ENCODE peak calls at places on chromosomes 6 and 20, in six cellular contexts. One of them, this sample, is unnamed.

GRCh38 chr6:170287371-170287876 is 3.5 kb downstream of the DLL1 start:
- DNase-seq in ovary: peak
- DNase-seq in heart left ventricle: no peak
- DNase-seq in sigmoid colon: peak
- DNase-seq in CD4-positive, alpha-beta T cell: no peak
- DNase-seq in dorsolateral prefrontal cortex: peak
- DNase-seq in this sample: no peak

GRCh38 chr6:141963543-141964295 is 169.0 kb upstream of the GJE1 start:
- DNase-seq in ovary: no peak
- DNase-seq in heart left ventricle: no peak
- DNase-seq in sigmoid colon: no peak
- DNase-seq in CD4-positive, alpha-beta T cell: no peak
- DNase-seq in dorsolateral prefrontal cortex: no peak
- DNase-seq in this sample: no peak

GRCh38 chr20:14889503-14890125 is 552.2 kb upstream of the FLRT3 start:
- DNase-seq in ovary: no peak
- DNase-seq in heart left ventricle: no peak
- DNase-seq in sigmoid colon: no peak
- DNase-seq in CD4-positive, alpha-beta T cell: no peak
- DNase-seq in dorsolateral prefrontal cortex: no peak
- DNase-seq in this sample: no peak

GRCh38 chr6:109979033-109979921 is 1.2 kb downstream of the GPR6 start:
- DNase-seq in ovary: no peak
- DNase-seq in heart left ventricle: no peak
- DNase-seq in sigmoid colon: no peak
- DNase-seq in CD4-positive, alpha-beta T cell: no peak
- DNase-seq in dorsolateral prefrontal cortex: no peak
- DNase-seq in this sample: no peak

GRCh38 chr6:13434777-13435176 is 52.6 kb downstream of the GFOD1 start:
- DNase-seq in ovary: no peak
- DNase-seq in heart left ventricle: no peak
- DNase-seq in sigmoid colon: no peak
- DNase-seq in CD4-positive, alpha-beta T cell: no peak
- DNase-seq in dorsolateral prefrontal cortex: no peak
- DNase-seq in this sample: no peak

GRCh38 chr20:59526242-59527225 is 77.8 kb upstream of the PHACTR3 start:
- DNase-seq in ovary: no peak
- DNase-seq in heart left ventricle: no peak
- DNase-seq in sigmoid colon: no peak
- DNase-seq in CD4-positive, alpha-beta T cell: no peak
- DNase-seq in dorsolateral prefrontal cortex: no peak
- DNase-seq in this sample: no peak

GRCh38 chr6:129774697-129775447 is 64.9 kb upstream of the ARHGAP18 start:
- DNase-seq in ovary: peak
- DNase-seq in heart left ventricle: peak
- DNase-seq in sigmoid colon: peak
- DNase-seq in CD4-positive, alpha-beta T cell: peak
- DNase-seq in dorsolateral prefrontal cortex: peak
- DNase-seq in this sample: no peak

GRCh38 chr20:9474835-9475413 is 39.5 kb upstream of the LAMP5 start:
- DNase-seq in ovary: no peak
- DNase-seq in heart left ventricle: no peak
- DNase-seq in sigmoid colon: no peak
- DNase-seq in CD4-positive, alpha-beta T cell: no peak
- DNase-seq in dorsolateral prefrontal cortex: no peak
- DNase-seq in this sample: no peak

GRCh38 chr6:25579902-25580495 is 72.0 kb upstream of the SCGN start:
- DNase-seq in ovary: no peak
- DNase-seq in heart left ventricle: no peak
- DNase-seq in sigmoid colon: no peak
- DNase-seq in CD4-positive, alpha-beta T cell: no peak
- DNase-seq in dorsolateral prefrontal cortex: no peak
- DNase-seq in this sample: no peak

GRCh38 chr6:31822038-31822821 is 5.3 kb upstream of the HSPA1B start:
- DNase-seq in ovary: peak
- DNase-seq in heart left ventricle: peak
- DNase-seq in sigmoid colon: peak
- DNase-seq in CD4-positive, alpha-beta T cell: peak
- DNase-seq in dorsolateral prefrontal cortex: peak
- DNase-seq in this sample: peak

GRCh38 chr20:57810511-57811372 is 100.9 kb upstream of the PMEPA1 start:
- DNase-seq in ovary: no peak
- DNase-seq in heart left ventricle: no peak
- DNase-seq in sigmoid colon: peak
- DNase-seq in CD4-positive, alpha-beta T cell: no peak
- DNase-seq in dorsolateral prefrontal cortex: no peak
- DNase-seq in this sample: no peak

GRCh38 chr6:114762145-114762544 is 419.3 kb upstream of the HS3ST5 start:
- DNase-seq in ovary: no peak
- DNase-seq in heart left ventricle: no peak
- DNase-seq in sigmoid colon: no peak
- DNase-seq in CD4-positive, alpha-beta T cell: no peak
- DNase-seq in dorsolateral prefrontal cortex: no peak
- DNase-seq in this sample: no peak

GRCh38 chr6:42136508-42137191 is 5.8 kb downstream of the C6orf132 start:
- DNase-seq in ovary: no peak
- DNase-seq in heart left ventricle: no peak
- DNase-seq in sigmoid colon: no peak
- DNase-seq in CD4-positive, alpha-beta T cell: no peak
- DNase-seq in dorsolateral prefrontal cortex: no peak
- DNase-seq in this sample: no peak

GRCh38 chr20:17747431-17747846 is 47.7 kb downstream of the BANF2 start:
- DNase-seq in ovary: no peak
- DNase-seq in heart left ventricle: no peak
- DNase-seq in sigmoid colon: no peak
- DNase-seq in CD4-positive, alpha-beta T cell: no peak
- DNase-seq in dorsolateral prefrontal cortex: no peak
- DNase-seq in this sample: no peak

GRCh38 chr20:19113343-19113930 is 99.0 kb upstream of the SLC24A3 start:
- DNase-seq in ovary: no peak
- DNase-seq in heart left ventricle: no peak
- DNase-seq in sigmoid colon: no peak
- DNase-seq in CD4-positive, alpha-beta T cell: no peak
- DNase-seq in dorsolateral prefrontal cortex: no peak
- DNase-seq in this sample: no peak

GRCh38 chr20:58466729-58467571 is 48.2 kb downstream of the APCDD1L start:
- DNase-seq in ovary: no peak
- DNase-seq in heart left ventricle: no peak
- DNase-seq in sigmoid colon: no peak
- DNase-seq in CD4-positive, alpha-beta T cell: no peak
- DNase-seq in dorsolateral prefrontal cortex: no peak
- DNase-seq in this sample: no peak

GRCh38 chr6:41228616-41229015 is 467 bp downstream of the TREML4 start:
- DNase-seq in ovary: no peak
- DNase-seq in heart left ventricle: no peak
- DNase-seq in sigmoid colon: no peak
- DNase-seq in CD4-positive, alpha-beta T cell: no peak
- DNase-seq in dorsolateral prefrontal cortex: no peak
- DNase-seq in this sample: no peak

DNA sequence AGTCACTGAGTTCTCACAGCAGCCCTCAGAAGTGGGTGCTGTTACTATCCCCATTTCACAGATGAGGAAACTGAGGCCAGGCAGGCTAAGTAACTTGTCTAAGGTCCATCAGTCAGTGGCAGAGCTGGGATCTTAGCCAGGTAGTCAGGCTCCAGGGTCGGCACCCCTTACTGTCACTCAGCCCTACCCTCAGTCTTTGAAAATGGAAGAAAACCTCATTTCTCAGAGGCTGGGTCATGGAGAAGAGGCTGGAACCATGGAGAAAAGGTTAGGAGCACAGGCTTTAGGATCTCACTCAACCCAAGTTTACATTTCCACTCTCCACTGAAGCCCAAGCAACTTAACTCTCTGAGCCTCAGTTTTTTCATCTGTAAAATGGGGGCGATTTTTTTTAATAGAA is 116.2 kb upstream of the SIRPG start:
- DNase-seq in ovary: no peak
- DNase-seq in heart left ventricle: no peak
- DNase-seq in sigmoid colon: no peak
- DNase-seq in CD4-positive, alpha-beta T cell: no peak
- DNase-seq in dorsolateral prefrontal cortex: no peak
- DNase-seq in this sample: no peak
- H3K27ac ChIP-seq in ovary: no peak
- H3K27ac ChIP-seq in heart left ventricle: no peak
- H3K27ac ChIP-seq in sigmoid colon: no peak
- H3K27ac ChIP-seq in CD4-positive, alpha-beta T cell: no peak
- H3K27ac ChIP-seq in dorsolateral prefrontal cortex: no peak
- H3K27ac ChIP-seq in this sample: no peak

DNA sequence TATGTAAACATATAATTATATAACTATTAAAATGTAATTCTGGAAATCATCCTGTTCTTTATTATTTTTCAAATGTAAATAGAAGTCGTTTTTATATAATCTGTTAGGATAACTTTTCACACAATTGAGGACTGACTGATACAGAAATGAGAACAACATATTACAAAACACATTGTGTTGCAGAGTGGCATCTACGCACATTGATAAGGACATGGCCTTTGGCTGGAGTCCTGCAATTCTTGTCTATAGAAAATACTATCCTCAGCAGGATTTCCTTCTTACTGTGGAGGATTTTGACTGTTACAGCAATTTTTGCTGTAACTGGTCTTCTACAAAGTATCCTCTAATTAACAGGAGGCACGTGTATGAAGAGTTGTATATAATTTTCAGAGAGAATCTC is 19.8 kb downstream of the SH3BGRL2 start:
- DNase-seq in ovary: no peak
- DNase-seq in heart left ventricle: no peak
- DNase-seq in sigmoid colon: no peak
- DNase-seq in CD4-positive, alpha-beta T cell: no peak
- DNase-seq in dorsolateral prefrontal cortex: no peak
- DNase-seq in this sample: no peak
- H3K27ac ChIP-seq in ovary: no peak
- H3K27ac ChIP-seq in heart left ventricle: no peak
- H3K27ac ChIP-seq in sigmoid colon: no peak
- H3K27ac ChIP-seq in CD4-positive, alpha-beta T cell: no peak
- H3K27ac ChIP-seq in dorsolateral prefrontal cortex: no peak
- H3K27ac ChIP-seq in this sample: no peak

DNA sequence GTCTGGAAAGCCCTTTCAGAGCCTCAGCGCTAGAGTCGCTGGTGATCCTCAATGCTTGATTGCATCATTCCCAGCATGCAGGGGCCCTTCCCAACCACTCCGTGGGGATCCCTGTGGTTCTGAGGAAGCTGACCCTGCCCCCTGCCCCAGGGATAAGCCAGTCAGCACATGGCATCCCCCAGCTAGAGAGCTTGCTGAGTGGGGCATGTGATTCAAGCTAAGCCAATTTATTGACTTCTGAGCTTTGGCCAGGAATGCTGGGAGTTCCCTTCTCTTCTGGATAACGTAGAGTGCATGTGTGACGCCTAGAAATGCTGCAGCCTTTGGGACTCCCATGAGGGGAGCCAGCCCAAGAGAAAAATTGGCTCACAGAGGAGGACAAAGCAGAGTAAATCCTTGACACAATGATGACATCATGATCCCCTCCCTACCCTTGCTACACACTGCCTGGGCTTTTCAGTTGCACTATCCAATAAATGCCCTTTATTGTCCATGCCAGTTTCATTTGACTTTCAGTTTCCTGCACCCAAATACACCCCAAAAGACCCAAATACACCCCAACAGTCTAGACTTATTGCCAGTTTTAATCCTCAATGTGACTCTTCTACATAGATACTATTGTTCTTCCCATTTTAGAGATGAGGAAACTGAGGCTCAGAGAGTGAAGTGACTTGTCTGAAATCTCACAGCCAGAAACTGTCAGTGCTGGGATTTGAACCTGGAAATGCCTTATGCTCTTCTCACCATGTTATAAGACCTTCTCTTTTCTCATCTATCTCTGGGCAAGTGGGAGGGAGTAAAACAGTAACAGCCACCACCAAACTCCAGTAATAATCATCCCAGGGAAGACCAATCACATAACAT is 34.3 kb downstream of the KCNB1 start:
- DNase-seq in ovary: no peak
- DNase-seq in heart left ventricle: peak
- DNase-seq in sigmoid colon: peak
- DNase-seq in CD4-positive, alpha-beta T cell: no peak
- DNase-seq in dorsolateral prefrontal cortex: no peak
- DNase-seq in this sample: no peak
- H3K27ac ChIP-seq in ovary: no peak
- H3K27ac ChIP-seq in heart left ventricle: no peak
- H3K27ac ChIP-seq in sigmoid colon: peak
- H3K27ac ChIP-seq in CD4-positive, alpha-beta T cell: no peak
- H3K27ac ChIP-seq in dorsolateral prefrontal cortex: no peak
- H3K27ac ChIP-seq in this sample: peak

GRCh38 chr20:54044156-54044555 is 26.2 kb downstream of the BCAS1 start:
- DNase-seq in ovary: no peak
- DNase-seq in heart left ventricle: no peak
- DNase-seq in sigmoid colon: no peak
- DNase-seq in CD4-positive, alpha-beta T cell: no peak
- DNase-seq in dorsolateral prefrontal cortex: no peak
- DNase-seq in this sample: no peak

GRCh38 chr20:54041336-54041735 is 29.1 kb downstream of the BCAS1 start:
- DNase-seq in ovary: no peak
- DNase-seq in heart left ventricle: no peak
- DNase-seq in sigmoid colon: no peak
- DNase-seq in CD4-positive, alpha-beta T cell: no peak
- DNase-seq in dorsolateral prefrontal cortex: no peak
- DNase-seq in this sample: no peak

GRCh38 chr20:54042021-54042420 is 28.4 kb downstream of the BCAS1 start:
- DNase-seq in ovary: no peak
- DNase-seq in heart left ventricle: no peak
- DNase-seq in sigmoid colon: no peak
- DNase-seq in CD4-positive, alpha-beta T cell: no peak
- DNase-seq in dorsolateral prefrontal cortex: no peak
- DNase-seq in this sample: no peak

GRCh38 chr20:54040528-54040927 is 29.9 kb downstream of the BCAS1 start:
- DNase-seq in ovary: no peak
- DNase-seq in heart left ventricle: no peak
- DNase-seq in sigmoid colon: no peak
- DNase-seq in CD4-positive, alpha-beta T cell: no peak
- DNase-seq in dorsolateral prefrontal cortex: no peak
- DNase-seq in this sample: no peak

DNA sequence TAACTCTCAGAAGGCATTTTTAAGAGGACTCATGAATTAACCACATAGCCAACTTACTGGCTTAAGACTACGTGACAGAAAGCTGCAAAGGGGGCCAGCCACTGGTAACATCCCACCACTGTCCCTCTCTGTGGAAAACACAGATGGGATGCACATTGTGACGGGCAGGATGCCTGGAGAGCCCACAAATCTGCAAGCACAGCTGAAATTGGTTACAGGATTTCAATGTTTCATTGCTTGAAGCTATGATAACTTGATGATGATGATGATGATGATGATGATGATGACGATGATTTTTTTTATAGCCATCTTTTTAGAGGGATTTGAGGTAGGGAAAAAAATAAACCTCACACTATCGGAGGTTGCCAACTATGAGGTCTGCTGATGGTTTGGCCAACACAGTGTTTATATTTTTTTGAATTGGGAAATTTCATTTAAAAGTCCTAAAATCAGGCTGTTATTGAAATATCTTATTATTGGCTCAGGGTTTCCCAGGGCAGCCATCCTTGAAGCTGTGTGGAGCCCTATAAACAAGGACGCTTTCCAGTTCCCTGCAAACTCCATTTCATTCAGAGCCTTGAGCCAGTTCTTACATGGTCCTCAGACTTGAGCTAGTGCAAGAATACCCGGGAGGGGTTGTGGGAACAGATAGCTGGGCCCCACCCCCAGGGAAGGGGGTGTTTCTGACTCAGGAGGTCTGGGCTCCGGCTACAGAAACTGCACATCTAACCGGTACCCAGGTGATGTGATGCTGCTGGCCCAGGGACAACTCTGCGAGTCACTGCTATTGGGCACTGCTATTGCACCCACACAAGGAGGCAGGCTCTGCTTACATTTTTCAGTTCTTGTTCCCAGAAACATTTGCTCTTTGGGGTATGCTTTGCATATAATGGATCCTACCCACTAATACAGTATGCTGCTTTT is 27.1 kb downstream of the BCAS1 start:
- DNase-seq in ovary: no peak
- DNase-seq in heart left ventricle: no peak
- DNase-seq in sigmoid colon: no peak
- DNase-seq in CD4-positive, alpha-beta T cell: no peak
- DNase-seq in dorsolateral prefrontal cortex: no peak
- DNase-seq in this sample: no peak
- H3K27ac ChIP-seq in ovary: no peak
- H3K27ac ChIP-seq in heart left ventricle: no peak
- H3K27ac ChIP-seq in sigmoid colon: no peak
- H3K27ac ChIP-seq in CD4-positive, alpha-beta T cell: no peak
- H3K27ac ChIP-seq in dorsolateral prefrontal cortex: no peak
- H3K27ac ChIP-seq in this sample: no peak

This sample was measured in esophagus squamous epithelium.